ENCODE peak calls at places on chromosomes 11 and 22, in seven cellular contexts. E is NCI-H460, T is brain pericyte, F is NCI-H2081, K is fibroblast of pulmonary artery, V is GM12865, Q is coronary artery. P is an unnamed sample.

GRCh38 chr11:124746621-124747243 is 5.3 kb downstream of the VSIG2 start:
- DNase-seq in E (peak), T (no peak), F (peak), K (peak), V (peak), Q (no peak), P (peak)

GRCh38 chr11:117949062-117949461 is 19.9 kb upstream of the TMPRSS13 start:
- DNase-seq in E (no peak), T (no peak), F (no peak), K (no peak), V (no peak), Q (no peak), P (no peak)

GRCh38 chr22:49512471-49512870 is 315.2 kb downstream of the BRD1 start:
- DNase-seq in E (no peak), T (no peak), F (peak), K (no peak), V (no peak), Q (peak), P (no peak)

GRCh38 chr22:25700996-25701815 is 40.8 kb upstream of the MYO18B start:
- DNase-seq in E (no peak), T (peak), F (no peak), K (no peak), V (no peak), Q (no peak), P (peak)

GRCh38 chr11:19714387-19715363 is 2.0 kb downstream of the NAV2 start:
- DNase-seq in E (no peak), T (no peak), F (no peak), K (peak), V (no peak), Q (peak), P (peak)

GRCh38 chr22:23397008-23397617 is 183.0 kb downstream of the IGLL1 start:
- DNase-seq in E (no peak), T (no peak), F (no peak), K (no peak), V (no peak), Q (no peak), P (no peak)

GRCh38 chr11:57543601-57544000 is 6.2 kb downstream of the SMTNL1 start:
- DNase-seq in E (no peak), T (no peak), F (no peak), K (no peak), V (no peak), Q (no peak), P (no peak)

GRCh38 chr11:118691926-118692830 is 12.7 kb upstream of the TREH start:
- DNase-seq in E (no peak), T (no peak), F (no peak), K (peak), V (peak), Q (no peak), P (peak)

GRCh38 chr11:7749456-7749855 is 43.2 kb upstream of the OVCH2 start:
- DNase-seq in E (no peak), T (no peak), F (no peak), K (peak), V (no peak), Q (no peak), P (no peak)

GRCh38 chr11:126231725-126232459 is 20.3 kb downstream of the FAM118B start:
- DNase-seq in E (no peak), T (no peak), F (no peak), K (peak), V (no peak), Q (no peak), P (peak)

GRCh38 chr11:36379653-36380052 is 83.6 kb downstream of the PRR5L start:
- DNase-seq in E (no peak), T (no peak), F (no peak), K (no peak), V (no peak), Q (no peak), P (no peak)

GRCh38 chr11:10727259-10727851 is 23.7 kb upstream of the CTR9 start:
- DNase-seq in E (no peak), T (no peak), F (no peak), K (no peak), V (no peak), Q (no peak), P (peak)

GRCh38 chr11:47966621-47967020 is 13.7 kb upstream of the PTPRJ start:
- DNase-seq in E (no peak), T (no peak), F (no peak), K (no peak), V (no peak), Q (no peak), P (no peak)

GRCh38 chr11:74055938-74056337 is 47.1 kb upstream of the UCP3 start:
- DNase-seq in E (no peak), T (no peak), F (no peak), K (peak), V (no peak), Q (no peak), P (peak)

GRCh38 chr11:102494216-102494615 is 36.3 kb downstream of the MMP7 start:
- DNase-seq in E (no peak), T (no peak), F (no peak), K (peak), V (no peak), Q (no peak), P (peak)

GRCh38 chr11:1573847-1574255 is 1.8 kb upstream of the DUSP8 start:
- DNase-seq in E (no peak), T (no peak), F (no peak), K (no peak), V (no peak), Q (no peak), P (no peak)

GRCh38 chr22:38766076-38766777 is 10.4 kb upstream of the SUN2 start:
- DNase-seq in E (peak), T (no peak), F (peak), K (peak), V (peak), Q (no peak), P (peak)

GRCh38 chr22:46547179-46547882 is 9.9 kb upstream of the CELSR1 start:
- DNase-seq in E (no peak), T (no peak), F (no peak), K (peak), V (no peak), Q (no peak), P (peak)

GRCh38 chr11:65417702-65418430 is 4.7 kb upstream of the NEAT1 start:
- DNase-seq in E (no peak), T (no peak), F (peak), K (peak), V (peak), Q (peak), P (peak)

GRCh38 chr11:64225608-64226506 is at the start of the genes NUDT22 and TRPT1:
- DNase-seq in E (peak), T (no peak), F (peak), K (peak), V (peak), Q (peak), P (peak)

GRCh38 chr11:12554122-12554521 is 120.1 kb upstream of the TEAD1 start:
- DNase-seq in E (no peak), T (no peak), F (no peak), K (no peak), V (no peak), Q (no peak), P (no peak)

GRCh38 chr11:2837096-2837601 is 48.4 kb downstream of the CDKN1C start:
- DNase-seq in E (peak), T (no peak), F (no peak), K (peak), V (no peak), Q (no peak), P (peak)

GRCh38 chr11:107741044-107741823 is 29.4 kb upstream of the SLN start:
- DNase-seq in E (peak), T (peak), F (no peak), K (peak), V (peak), Q (no peak), P (peak)

GRCh38 chr11:21814169-21814568 is 378.7 kb upstream of the ANO5 start:
- DNase-seq in E (no peak), T (no peak), F (peak), K (peak), V (no peak), Q (no peak), P (no peak)

GRCh38 chr11:870418-870817 is 27.8 kb downstream of the TSPAN4 start:
- DNase-seq in E (no peak), T (no peak), F (no peak), K (no peak), V (no peak), Q (no peak), P (no peak)

GRCh38 chr11:122032317-122032716 is 83.7 kb downstream of the BLID start:
- DNase-seq in E (no peak), T (no peak), F (no peak), K (no peak), V (no peak), Q (no peak), P (no peak)

GRCh38 chr22:45949921-45950320 is 27.0 kb downstream of the WNT7B start:
- DNase-seq in E (no peak), T (no peak), F (no peak), K (no peak), V (no peak), Q (no peak), P (no peak)

GRCh38 chr11:37755526-37755925 is 1157.5 kb upstream of the RAG2 start:
- DNase-seq in E (no peak), T (no peak), F (no peak), K (peak), V (no peak), Q (no peak), P (no peak)

GRCh38 chr11:64627371-64627770 is 36.4 kb downstream of the SLC22A12 start:
- DNase-seq in E (no peak), T (no peak), F (no peak), K (no peak), V (no peak), Q (no peak), P (no peak)

GRCh38 chr11:93939084-93939780 is 81.9 kb upstream of the HEPHL1 start:
- DNase-seq in E (no peak), T (no peak), F (no peak), K (no peak), V (no peak), Q (no peak), P (peak)

GRCh38 chr11:78251083-78251699 is 62.5 kb downstream of the USP35 start:
- DNase-seq in E (no peak), T (no peak), F (no peak), K (peak), V (no peak), Q (no peak), P (peak)

GRCh38 chr22:38230108-38230825 is 28.5 kb downstream of the MAFF start:
- DNase-seq in E (no peak), T (no peak), F (peak), K (peak), V (no peak), Q (no peak), P (no peak)